ENCODE peak calls at places on chromosome 17, in six cellular contexts. One of them, this sample, is unnamed.

GRCh38 chr17:72516772-72517399 is 396.1 kb downstream of the SOX9 start:
- DNase-seq in stomach: no peak
- DNase-seq in H1: no peak
- DNase-seq in ovary: peak
- DNase-seq in A549: peak
- DNase-seq in tibial nerve: peak
- DNase-seq in this sample: no peak

GRCh38 chr17:77425791-77426641 is 285.2 kb downstream of the SEC14L1 start:
- DNase-seq in A549: peak
- DNase-seq in H1: no peak
- DNase-seq in tibial nerve: no peak
- DNase-seq in stomach: no peak
- DNase-seq in ovary: no peak
- DNase-seq in this sample: peak

GRCh38 chr17:3892095-3892998 is 506 bp downstream of the CAMKK1 start:
- DNase-seq in H1: no peak
- DNase-seq in stomach: peak
- DNase-seq in tibial nerve: peak
- DNase-seq in A549: peak
- DNase-seq in ovary: peak
- DNase-seq in this sample: peak

GRCh38 chr17:16495561-16495960 is 3.6 kb upstream of the LRRC75A start:
- DNase-seq in stomach: no peak
- DNase-seq in A549: no peak
- DNase-seq in tibial nerve: no peak
- DNase-seq in H1: no peak
- DNase-seq in ovary: no peak
- DNase-seq in this sample: no peak

GRCh38 chr17:4476512-4477070 is 22.1 kb upstream of the SPNS2 start:
- DNase-seq in ovary: no peak
- DNase-seq in tibial nerve: no peak
- DNase-seq in stomach: peak
- DNase-seq in H1: no peak
- DNase-seq in A549: no peak
- DNase-seq in this sample: peak

GRCh38 chr17:50719924-50720805 is 762 bp downstream of the LUC7L3 start:
- DNase-seq in tibial nerve: peak
- DNase-seq in stomach: no peak
- DNase-seq in H1: no peak
- DNase-seq in A549: no peak
- DNase-seq in ovary: no peak
- DNase-seq in this sample: no peak

GRCh38 chr17:40315678-40316570 is 6.9 kb downstream of the RARA start:
- DNase-seq in ovary: no peak
- DNase-seq in stomach: peak
- DNase-seq in A549: no peak
- DNase-seq in tibial nerve: no peak
- DNase-seq in H1: no peak
- DNase-seq in this sample: peak

GRCh38 chr17:72030067-72030899 is 90.5 kb upstream of the SOX9 start:
- DNase-seq in ovary: no peak
- DNase-seq in stomach: peak
- DNase-seq in tibial nerve: peak
- DNase-seq in A549: peak
- DNase-seq in H1: peak
- DNase-seq in this sample: no peak

GRCh38 chr17:77691216-77692085 is 267.1 kb upstream of the TNRC6C start:
- DNase-seq in A549: no peak
- DNase-seq in H1: no peak
- DNase-seq in stomach: no peak
- DNase-seq in tibial nerve: no peak
- DNase-seq in ovary: no peak
- DNase-seq in this sample: no peak

GRCh38 chr17:80397686-80398085 is 17.3 kb upstream of the ENDOV start:
- DNase-seq in H1: no peak
- DNase-seq in A549: no peak
- DNase-seq in tibial nerve: no peak
- DNase-seq in ovary: no peak
- DNase-seq in stomach: no peak
- DNase-seq in this sample: no peak

GRCh38 chr17:74104921-74105320 is 98.6 kb upstream of the RPL38 start:
- DNase-seq in H1: no peak
- DNase-seq in ovary: no peak
- DNase-seq in stomach: no peak
- DNase-seq in tibial nerve: no peak
- DNase-seq in A549: no peak
- DNase-seq in this sample: no peak

GRCh38 chr17:28370035-28370743 is at the start of gene VTN:
- DNase-seq in stomach: peak
- DNase-seq in tibial nerve: no peak
- DNase-seq in ovary: peak
- DNase-seq in A549: peak
- DNase-seq in H1: no peak
- DNase-seq in this sample: no peak

GRCh38 chr17:43027091-43028032 is 2.3 kb downstream of the RND2 start:
- DNase-seq in A549: no peak
- DNase-seq in stomach: no peak
- DNase-seq in ovary: no peak
- DNase-seq in tibial nerve: no peak
- DNase-seq in H1: no peak
- DNase-seq in this sample: no peak

GRCh38 chr17:35243459-35244204 is 760 bp downstream of the SLFN5 start:
- DNase-seq in H1: no peak
- DNase-seq in tibial nerve: peak
- DNase-seq in A549: peak
- DNase-seq in stomach: peak
- DNase-seq in ovary: peak
- DNase-seq in this sample: peak

GRCh38 chr17:7294614-7295153 is at the start of gene YBX2:
- DNase-seq in stomach: peak
- DNase-seq in H1: no peak
- DNase-seq in A549: peak
- DNase-seq in ovary: peak
- DNase-seq in tibial nerve: no peak
- DNase-seq in this sample: no peak

GRCh38 chr17:41325126-41325525 is 9.6 kb upstream of the KRTAP17-1 start:
- DNase-seq in ovary: no peak
- DNase-seq in stomach: no peak
- DNase-seq in H1: no peak
- DNase-seq in tibial nerve: no peak
- DNase-seq in A549: no peak
- DNase-seq in this sample: no peak

GRCh38 chr17:39357488-39357887 is 43.9 kb downstream of the FBXL20 start:
- DNase-seq in A549: no peak
- DNase-seq in stomach: no peak
- DNase-seq in ovary: no peak
- DNase-seq in H1: no peak
- DNase-seq in tibial nerve: no peak
- DNase-seq in this sample: no peak

GRCh38 chr17:77634710-77635109 is 323.8 kb upstream of the TNRC6C start:
- DNase-seq in ovary: no peak
- DNase-seq in A549: no peak
- DNase-seq in tibial nerve: no peak
- DNase-seq in H1: no peak
- DNase-seq in stomach: no peak
- DNase-seq in this sample: no peak

GRCh38 chr17:43437756-43438155 is 39.0 kb downstream of the ARL4D start:
- DNase-seq in ovary: no peak
- DNase-seq in tibial nerve: no peak
- DNase-seq in stomach: no peak
- DNase-seq in H1: no peak
- DNase-seq in A549: no peak
- DNase-seq in this sample: no peak

GRCh38 chr17:37608369-37609169 is 649 bp downstream of the SYNRG start:
- DNase-seq in A549: peak
- DNase-seq in tibial nerve: peak
- DNase-seq in stomach: peak
- DNase-seq in ovary: no peak
- DNase-seq in H1: peak
- DNase-seq in this sample: no peak

GRCh38 chr17:8577868-8578267 is 52.7 kb downstream of the MYH10 start:
- DNase-seq in stomach: no peak
- DNase-seq in A549: no peak
- DNase-seq in H1: no peak
- DNase-seq in ovary: no peak
- DNase-seq in tibial nerve: no peak
- DNase-seq in this sample: no peak

GRCh38 chr17:8574687-8575086 is 55.8 kb downstream of the MYH10 start:
- DNase-seq in tibial nerve: no peak
- DNase-seq in ovary: no peak
- DNase-seq in A549: no peak
- DNase-seq in stomach: no peak
- DNase-seq in H1: no peak
- DNase-seq in this sample: no peak

GRCh38 chr17:8576895-8577294 is 53.6 kb downstream of the MYH10 start:
- DNase-seq in ovary: no peak
- DNase-seq in H1: no peak
- DNase-seq in A549: no peak
- DNase-seq in tibial nerve: no peak
- DNase-seq in stomach: no peak
- DNase-seq in this sample: no peak

GRCh38 chr17:8572767-8573166 is 57.8 kb downstream of the MYH10 start:
- DNase-seq in ovary: no peak
- DNase-seq in stomach: no peak
- DNase-seq in A549: no peak
- DNase-seq in H1: no peak
- DNase-seq in tibial nerve: no peak
- DNase-seq in this sample: no peak
- TF ChIP-seq CTCF in ovary: no peak
- TF ChIP-seq CTCF in stomach: no peak
- TF ChIP-seq CTCF in A549: peak
- TF ChIP-seq CTCF in H1: no peak
- TF ChIP-seq CTCF in tibial nerve: no peak
- TF ChIP-seq CTCF in this sample: no peak

GRCh38 chr17:2264023-2264860 is 39.3 kb downstream of the SMG6 start:
- DNase-seq in A549: no peak
- DNase-seq in tibial nerve: no peak
- DNase-seq in ovary: no peak
- DNase-seq in stomach: no peak
- DNase-seq in H1: no peak
- DNase-seq in this sample: no peak

GRCh38 chr17:2266865-2267228 is 36.7 kb downstream of the SMG6 start:
- DNase-seq in ovary: no peak
- DNase-seq in stomach: no peak
- DNase-seq in H1: no peak
- DNase-seq in A549: no peak
- DNase-seq in tibial nerve: no peak
- DNase-seq in this sample: no peak

GRCh38 chr17:2263183-2263954 is 40.2 kb downstream of the SMG6 start:
- DNase-seq in stomach: no peak
- DNase-seq in ovary: no peak
- DNase-seq in A549: no peak
- DNase-seq in H1: no peak
- DNase-seq in tibial nerve: no peak
- DNase-seq in this sample: no peak

GRCh38 chr17:2267354-2267753 is 36.2 kb downstream of the SMG6 start:
- DNase-seq in ovary: no peak
- DNase-seq in H1: no peak
- DNase-seq in stomach: no peak
- DNase-seq in tibial nerve: no peak
- DNase-seq in A549: no peak
- DNase-seq in this sample: no peak

DNA sequence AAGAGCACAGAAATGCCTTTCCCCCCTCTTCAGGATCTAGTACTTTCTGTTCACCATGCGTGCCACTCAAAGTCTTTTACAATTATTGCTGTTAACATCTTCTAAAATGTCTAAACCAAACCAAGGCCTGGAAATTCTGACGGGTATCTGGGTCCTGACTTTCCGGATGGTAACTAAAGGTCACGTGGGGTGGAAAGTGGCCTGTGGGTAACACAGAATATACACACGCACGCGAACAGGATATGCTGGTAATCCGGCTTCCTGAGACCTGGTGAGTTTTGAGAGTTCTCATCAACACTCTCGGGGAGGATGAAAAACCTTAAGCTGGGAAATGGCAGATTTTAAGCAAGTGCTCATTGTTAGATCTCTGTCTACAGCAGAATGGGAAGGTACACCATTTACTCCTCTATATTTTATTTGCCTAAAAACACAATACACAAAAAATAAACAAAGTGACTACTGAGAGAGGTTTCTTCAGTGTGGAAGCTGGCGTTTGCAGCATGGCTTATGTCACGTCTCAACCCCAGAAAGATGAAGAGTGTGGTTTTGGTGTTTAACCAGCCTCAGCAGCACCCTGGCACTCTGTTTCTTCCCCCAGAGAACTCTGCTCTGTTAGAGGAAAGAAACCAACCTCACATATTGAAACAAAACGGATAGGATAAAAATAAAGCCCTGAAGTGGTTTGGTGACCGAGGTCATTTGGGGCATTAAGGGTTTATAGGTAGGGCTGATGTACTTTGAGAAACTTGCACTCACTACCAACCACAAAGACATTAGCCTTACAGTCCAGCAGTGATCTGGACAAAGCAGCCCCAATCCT is 37.3 kb downstream of the SMG6 start:
- DNase-seq in tibial nerve: no peak
- DNase-seq in stomach: peak
- DNase-seq in ovary: no peak
- DNase-seq in H1: no peak
- DNase-seq in A549: no peak
- DNase-seq in this sample: no peak
- TF ChIP-seq EP300 in tibial nerve: no peak
- TF ChIP-seq EP300 in stomach: no peak
- TF ChIP-seq EP300 in ovary: no peak
- TF ChIP-seq EP300 in H1: no peak
- TF ChIP-seq EP300 in A549: no peak
- TF ChIP-seq EP300 in this sample: no peak

GRCh38 chr17:48070195-48070594 is 22.0 kb downstream of the NFE2L1 start:
- DNase-seq in stomach: no peak
- DNase-seq in tibial nerve: no peak
- DNase-seq in H1: no peak
- DNase-seq in ovary: no peak
- DNase-seq in A549: no peak
- DNase-seq in this sample: no peak

GRCh38 chr17:48067245-48067644 is 19.1 kb downstream of the NFE2L1 start:
- DNase-seq in tibial nerve: no peak
- DNase-seq in stomach: no peak
- DNase-seq in ovary: no peak
- DNase-seq in A549: no peak
- DNase-seq in H1: no peak
- DNase-seq in this sample: no peak

GRCh38 chr17:48066192-48066591 is 18.0 kb downstream of the NFE2L1 start:
- DNase-seq in A549: no peak
- DNase-seq in tibial nerve: no peak
- DNase-seq in stomach: no peak
- DNase-seq in ovary: no peak
- DNase-seq in H1: no peak
- DNase-seq in this sample: no peak

GRCh38 chr17:48066656-48067055 is 18.5 kb downstream of the NFE2L1 start:
- DNase-seq in tibial nerve: no peak
- DNase-seq in stomach: no peak
- DNase-seq in H1: no peak
- DNase-seq in ovary: no peak
- DNase-seq in A549: no peak
- DNase-seq in this sample: no peak

GRCh38 chr17:48068491-48068961 is 20.4 kb downstream of the NFE2L1 start:
- DNase-seq in ovary: no peak
- DNase-seq in H1: no peak
- DNase-seq in stomach: no peak
- DNase-seq in A549: peak
- DNase-seq in tibial nerve: no peak
- DNase-seq in this sample: no peak
- TF ChIP-seq CTCF in ovary: no peak
- TF ChIP-seq CTCF in H1: peak
- TF ChIP-seq CTCF in stomach: no peak
- TF ChIP-seq CTCF in A549: no peak
- TF ChIP-seq CTCF in tibial nerve: no peak
- TF ChIP-seq CTCF in this sample: no peak

GRCh38 chr17:45318561-45319230 is 1.9 kb upstream of the MAP3K14 start:
- DNase-seq in ovary: no peak
- DNase-seq in A549: peak
- DNase-seq in H1: no peak
- DNase-seq in tibial nerve: no peak
- DNase-seq in stomach: peak
- DNase-seq in this sample: no peak
- TF ChIP-seq EP300 in ovary: no peak
- TF ChIP-seq EP300 in A549: no peak
- TF ChIP-seq EP300 in H1: no peak
- TF ChIP-seq EP300 in tibial nerve: no peak
- TF ChIP-seq EP300 in stomach: no peak
- TF ChIP-seq EP300 in this sample: no peak